ENCODE peak calls at places on chromosomes 3 and 15, in five cellular contexts. A, V, P, F and T are unnamed samples.
A peak's percentile ranks its signal among the peaks of the same experiment; 100 is the strongest.

GRCh38 chr3:111589303-111590095 is 5.6 kb downstream of the ZBED2 start:
- DNase-seq in A (no peak), V (no peak), P (no peak), F (peak; percentile 21), T (no peak)

GRCh38 chr3:29512620-29513019 is 231.7 kb downstream of the RBMS3 start:
- DNase-seq in A (no peak), V (no peak), P (no peak), F (no peak), T (no peak)

GRCh38 chr15:73897441-73898261 is 24.3 kb downstream of the TBC1D21 start:
- DNase-seq in A (peak; percentile 37), V (peak; percentile 25), P (peak; percentile 44), F (peak; percentile 81), T (peak; percentile 40)

GRCh38 chr3:20451170-20451569 is 265.2 kb upstream of the SGO1 start:
- DNase-seq in A (no peak), V (no peak), P (no peak), F (no peak), T (no peak)

GRCh38 chr3:27360113-27361078 is 8.8 kb downstream of the NEK10 start:
- DNase-seq in A (no peak), V (peak; percentile 99), P (no peak), F (no peak), T (peak; percentile 79)

GRCh38 chr15:35567392-35567791 is 21.4 kb upstream of the DPH6 start:
- DNase-seq in A (no peak), V (no peak), P (no peak), F (no peak), T (no peak)

GRCh38 chr3:21750831-21751391 is at the start of gene ZNF385D:
- DNase-seq in A (no peak), V (no peak), P (peak; percentile 64), F (peak; percentile 63), T (no peak)

GRCh38 chr3:179895367-179895766 is 141.4 kb downstream of the PEX5L start:
- DNase-seq in A (no peak), V (no peak), P (no peak), F (no peak), T (no peak)

GRCh38 chr15:25891108-25891507 is 28.0 kb upstream of the ATP10A start:
- DNase-seq in A (no peak), V (no peak), P (no peak), F (no peak), T (no peak)

GRCh38 chr3:172538368-172539264 is 15.4 kb upstream of the TNFSF10 start:
- DNase-seq in A (no peak), V (no peak), P (no peak), F (no peak), T (no peak)

GRCh38 chr15:51094606-51095569 is at the start of gene TNFAIP8L3:
- DNase-seq in A (no peak), V (peak; percentile 7), P (no peak), F (peak; percentile 84), T (peak; percentile 29)

GRCh38 chr15:67066041-67067021 is 929 bp downstream of the SMAD3 start:
- DNase-seq in A (no peak), V (no peak), P (no peak), F (peak; percentile 65), T (peak; percentile 54)

GRCh38 chr3:99108508-99108907 is 207.0 kb upstream of the DCBLD2 start:
- DNase-seq in A (no peak), V (no peak), P (no peak), F (no peak), T (no peak)

GRCh38 chr3:54033761-54034160 is 88.6 kb upstream of the CACNA2D3 start:
- DNase-seq in A (no peak), V (no peak), P (no peak), F (no peak), T (no peak)

GRCh38 chr3:128080323-128080898 is 28.2 kb downstream of the SEC61A1 start:
- DNase-seq in A (no peak), V (peak; percentile 62), P (no peak), F (no peak), T (no peak)

GRCh38 chr3:53844262-53845102 is 1.7 kb downstream of the CHDH start:
- DNase-seq in A (no peak), V (peak; percentile 85), P (no peak), F (no peak), T (no peak)

GRCh38 chr15:40325188-40325587 is 1.7 kb downstream of the INAFM2 start:
- DNase-seq in A (no peak), V (no peak), P (no peak), F (no peak), T (no peak)

GRCh38 chr3:136938334-136938733 is 19.4 kb upstream of the IL20RB start:
- DNase-seq in A (no peak), V (no peak), P (no peak), F (no peak), T (no peak)

GRCh38 chr3:104286645-104287044 is 1080.1 kb upstream of the ALCAM start:
- DNase-seq in A (no peak), V (no peak), P (no peak), F (no peak), T (no peak)

GRCh38 chr15:27479232-27480140 is 508.5 kb downstream of the GABRG3 start:
- DNase-seq in A (no peak), V (no peak), P (no peak), F (no peak), T (no peak)

GRCh38 chr3:59432676-59433075 is 382.9 kb upstream of the CFAP20DC start:
- DNase-seq in A (no peak), V (no peak), P (no peak), F (no peak), T (no peak)

GRCh38 chr3:111761309-111761795 is 97.7 kb upstream of the PHLDB2 start:
- DNase-seq in A (no peak), V (no peak), P (no peak), F (peak; percentile 3), T (no peak)

GRCh38 chr15:43184407-43185160 is 619 bp upstream of the CCNDBP1 start:
- DNase-seq in A (no peak), V (no peak), P (no peak), F (no peak), T (no peak)

GRCh38 chr3:143464850-143465249 is 345.3 kb downstream of the CHST2 start:
- DNase-seq in A (no peak), V (no peak), P (no peak), F (no peak), T (no peak)

GRCh38 chr15:98330692-98331435 is 317.5 kb upstream of the IGF1R start:
- DNase-seq in A (no peak), V (no peak), P (no peak), F (no peak), T (no peak)

GRCh38 chr15:48001393-48002059 is 119.3 kb upstream of the SLC24A5 start:
- DNase-seq in A (no peak), V (no peak), P (no peak), F (no peak), T (no peak)

DNA sequence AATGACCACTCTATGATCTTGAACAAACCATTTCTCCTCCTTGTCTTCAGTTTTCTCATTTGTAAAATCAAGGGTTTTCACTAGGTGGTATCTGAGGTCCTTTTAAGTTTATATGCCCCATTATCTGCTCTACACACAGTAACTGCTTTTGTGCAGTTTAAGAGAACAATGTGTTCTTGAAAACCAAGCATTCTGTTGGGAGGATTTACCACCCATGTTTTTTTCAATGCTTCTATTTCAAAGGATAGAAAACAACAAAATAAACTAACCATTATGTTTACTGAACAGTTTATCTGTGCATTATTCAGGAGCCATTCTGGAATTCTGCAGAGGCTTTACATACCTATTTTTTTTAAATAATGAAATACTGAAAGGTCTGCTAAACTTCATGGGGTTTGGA is 67.6 kb upstream of the C3orf49 start:
- DNase-seq in A (no peak), V (no peak), P (no peak), F (no peak), T (no peak)
- TF ChIP-seq JUND in A (no peak), V (no peak), P (no peak), F (no peak), T (no peak)

GRCh38 chr3:36142746-36143145 is 237.6 kb upstream of the STAC start:
- DNase-seq in A (no peak), V (no peak), P (no peak), F (no peak), T (no peak)

GRCh38 chr3:36149447-36149865 is 230.8 kb upstream of the STAC start:
- DNase-seq in A (no peak), V (no peak), P (no peak), F (no peak), T (no peak)

DNA sequence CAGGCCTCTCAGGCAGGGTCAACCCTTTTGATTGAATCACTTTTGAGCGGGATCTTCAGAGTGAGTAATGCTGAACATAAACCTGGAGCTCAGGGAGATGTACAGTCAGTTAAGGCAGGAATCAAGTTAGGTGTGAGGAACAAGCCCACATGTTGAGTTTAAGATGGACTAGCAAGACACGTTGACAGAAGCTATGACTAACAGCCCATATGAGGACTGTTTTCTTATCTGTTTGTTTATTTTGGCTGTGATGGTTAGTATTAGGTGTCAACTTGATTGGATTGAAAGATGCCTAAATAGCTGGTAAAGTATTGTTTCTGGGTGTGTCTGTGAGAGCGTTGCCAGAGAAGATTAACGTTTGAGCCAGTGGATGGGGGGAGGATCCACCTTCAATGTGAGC is 232.4 kb upstream of the STAC start:
- DNase-seq in A (no peak), V (no peak), P (no peak), F (no peak), T (no peak)
- TF ChIP-seq JUND in A (no peak), V (no peak), P (no peak), F (no peak), T (no peak)

DNA sequence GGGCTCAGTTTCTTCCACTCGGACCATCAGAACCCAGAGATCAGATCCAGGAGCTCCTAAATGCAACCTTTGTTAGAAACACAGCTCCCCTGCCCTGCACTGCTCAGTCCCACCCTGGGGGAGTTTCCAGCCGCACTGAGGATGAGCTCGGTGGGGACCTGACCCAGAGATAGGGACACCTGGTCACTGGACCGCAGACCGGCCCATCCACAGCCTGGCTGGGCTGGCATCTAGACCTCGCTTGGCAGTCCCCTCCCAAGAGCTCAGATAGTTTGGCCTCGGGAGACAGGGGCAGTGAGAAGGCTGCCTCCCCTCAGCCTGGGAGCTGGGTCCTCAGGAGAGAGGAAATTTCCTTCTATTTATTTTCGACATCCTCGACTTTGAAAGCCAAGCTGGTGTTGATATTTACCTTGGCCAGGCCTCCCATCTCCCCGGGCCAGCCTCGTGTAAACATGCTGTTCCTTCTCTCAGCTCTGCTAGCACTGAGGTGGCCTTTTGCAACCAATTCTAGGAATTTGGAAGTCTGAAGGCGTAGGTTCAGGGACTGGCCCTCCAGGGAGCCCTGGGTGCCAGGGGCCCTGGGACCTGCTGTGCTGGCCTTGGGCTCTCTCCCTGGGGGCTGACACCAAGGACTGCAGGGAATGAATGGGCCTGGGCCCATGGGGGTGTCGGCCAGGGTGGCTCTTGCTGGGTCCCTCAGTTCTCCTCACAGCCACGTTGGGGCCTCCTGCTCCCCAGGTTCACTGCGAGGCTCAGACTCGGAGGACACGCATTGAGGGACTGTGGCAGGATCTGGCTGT is 90.1 kb downstream of the VGLL4 start:
- DNase-seq in A (no peak), V (no peak), P (no peak), F (no peak), T (peak; percentile 52)
- TF ChIP-seq JUND in A (no peak), V (no peak), P (no peak), F (no peak), T (no peak)

GRCh38 chr3:103184772-103185171 is 750.0 kb downstream of the ZPLD1 start:
- DNase-seq in A (no peak), V (no peak), P (no peak), F (no peak), T (no peak)

DNA sequence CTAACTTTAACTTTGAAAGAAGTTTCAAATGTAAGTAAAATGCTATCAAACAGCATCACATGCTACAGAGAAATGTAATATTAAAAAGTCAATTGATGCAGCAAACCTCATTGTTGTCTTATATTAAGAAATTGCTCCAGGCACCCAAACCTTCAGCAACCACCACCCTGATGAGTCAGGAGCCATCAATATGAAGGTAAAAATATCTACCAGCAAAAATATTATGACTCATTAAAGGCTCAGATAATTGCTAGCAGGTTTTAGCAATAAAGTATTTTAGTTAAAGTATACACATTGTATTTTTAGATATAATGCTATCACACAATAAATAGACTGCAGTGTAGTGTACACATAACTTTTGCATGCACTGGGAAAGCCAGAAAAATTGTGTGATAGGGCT is 746.4 kb downstream of the ZPLD1 start:
- DNase-seq in A (no peak), V (no peak), P (no peak), F (no peak), T (no peak)
- TF ChIP-seq JUND in A (peak; percentile 13), V (no peak), P (no peak), F (no peak), T (no peak)